ENCODE peak calls at places on chromosomes 12 and 14, in four cellular contexts. One of them, this sample, is unnamed.

GRCh38 chr12:89305373-89305772 is 46.9 kb downstream of the DUSP6 start:
- DNase-seq in AG10803: no peak
- DNase-seq in foreskin fibroblast: no peak
- DNase-seq in Caco-2: no peak
- DNase-seq in this sample: no peak

GRCh38 chr14:89165189-89165809 is 251.7 kb downstream of the FOXN3 start:
- DNase-seq in AG10803: no peak
- DNase-seq in foreskin fibroblast: no peak
- DNase-seq in Caco-2: no peak
- DNase-seq in this sample: peak

GRCh38 chr12:630656-631632 is 32.3 kb downstream of the NINJ2 start:
- DNase-seq in AG10803: no peak
- DNase-seq in foreskin fibroblast: no peak
- DNase-seq in Caco-2: no peak
- DNase-seq in this sample: peak

GRCh38 chr12:53892760-53893159 is 45.9 kb upstream of the HOXC13 start:
- DNase-seq in AG10803: no peak
- DNase-seq in foreskin fibroblast: no peak
- DNase-seq in Caco-2: no peak
- DNase-seq in this sample: no peak

GRCh38 chr14:54503476-54503875 is 6.2 kb upstream of the CGRRF1 start:
- DNase-seq in AG10803: peak
- DNase-seq in foreskin fibroblast: peak
- DNase-seq in Caco-2: peak
- DNase-seq in this sample: no peak

GRCh38 chr12:27865421-27865820 is 85.4 kb upstream of the MANSC4 start:
- DNase-seq in AG10803: peak
- DNase-seq in foreskin fibroblast: peak
- DNase-seq in Caco-2: no peak
- DNase-seq in this sample: no peak

GRCh38 chr14:28771168-28771567 is 4.6 kb downstream of the FOXG1 start:
- DNase-seq in AG10803: no peak
- DNase-seq in foreskin fibroblast: no peak
- DNase-seq in Caco-2: no peak
- DNase-seq in this sample: no peak

GRCh38 chr12:93145086-93145485 is 216.0 kb upstream of the EEA1 start:
- DNase-seq in AG10803: peak
- DNase-seq in foreskin fibroblast: no peak
- DNase-seq in Caco-2: no peak
- DNase-seq in this sample: no peak

GRCh38 chr12:24044973-24045703 is 95.7 kb upstream of the SOX5 start:
- DNase-seq in AG10803: no peak
- DNase-seq in foreskin fibroblast: no peak
- DNase-seq in Caco-2: peak
- DNase-seq in this sample: no peak

GRCh38 chr12:89064151-89064550 is 288.1 kb downstream of the DUSP6 start:
- DNase-seq in AG10803: no peak
- DNase-seq in foreskin fibroblast: no peak
- DNase-seq in Caco-2: no peak
- DNase-seq in this sample: no peak

GRCh38 chr12:31749024-31749704 is 20.3 kb upstream of the AMN1 start:
- DNase-seq in AG10803: peak
- DNase-seq in foreskin fibroblast: peak
- DNase-seq in Caco-2: peak
- DNase-seq in this sample: peak

GRCh38 chr14:22296722-22297121 is 292.3 kb downstream of the DAD1 start:
- DNase-seq in AG10803: peak
- DNase-seq in foreskin fibroblast: peak
- DNase-seq in Caco-2: peak
- DNase-seq in this sample: no peak

GRCh38 chr12:132513070-132513398 is 23.1 kb downstream of the FBRSL1 start:
- DNase-seq in AG10803: peak
- DNase-seq in foreskin fibroblast: peak
- DNase-seq in Caco-2: no peak
- DNase-seq in this sample: no peak

GRCh38 chr14:58747181-58747580 is 109.4 kb downstream of the DACT1 start:
- DNase-seq in AG10803: peak
- DNase-seq in foreskin fibroblast: peak
- DNase-seq in Caco-2: peak
- DNase-seq in this sample: no peak

GRCh38 chr14:76782115-76782884 is 21.0 kb downstream of the VASH1 start:
- DNase-seq in AG10803: no peak
- DNase-seq in foreskin fibroblast: no peak
- DNase-seq in Caco-2: no peak
- DNase-seq in this sample: no peak

GRCh38 chr12:64400041-64400440 is 4.2 kb upstream of the XPOT start:
- DNase-seq in AG10803: peak
- DNase-seq in foreskin fibroblast: peak
- DNase-seq in Caco-2: no peak
- DNase-seq in this sample: no peak

GRCh38 chr14:59595071-59595470 is 18.5 kb upstream of the CCDC175 start:
- DNase-seq in AG10803: no peak
- DNase-seq in foreskin fibroblast: no peak
- DNase-seq in Caco-2: no peak
- DNase-seq in this sample: no peak

GRCh38 chr12:109827566-109828550 is 5.3 kb downstream of the TRPV4 start:
- DNase-seq in AG10803: no peak
- DNase-seq in foreskin fibroblast: no peak
- DNase-seq in Caco-2: no peak
- DNase-seq in this sample: no peak

GRCh38 chr12:63867026-63867425 is 22.5 kb downstream of the SRGAP1 start:
- DNase-seq in AG10803: no peak
- DNase-seq in foreskin fibroblast: no peak
- DNase-seq in Caco-2: no peak
- DNase-seq in this sample: no peak

GRCh38 chr12:105231396-105231795 is 4.6 kb downstream of the APPL2 start:
- DNase-seq in AG10803: peak
- DNase-seq in foreskin fibroblast: no peak
- DNase-seq in Caco-2: peak
- DNase-seq in this sample: no peak

GRCh38 chr12:130770413-130771028 is 54.4 kb upstream of the RIMBP2 start:
- DNase-seq in AG10803: no peak
- DNase-seq in foreskin fibroblast: no peak
- DNase-seq in Caco-2: no peak
- DNase-seq in this sample: no peak

GRCh38 chr14:47536341-47536740 is 139.1 kb downstream of the MDGA2 start:
- DNase-seq in AG10803: no peak
- DNase-seq in foreskin fibroblast: no peak
- DNase-seq in Caco-2: no peak
- DNase-seq in this sample: no peak

GRCh38 chr14:47541652-47542051 is 133.8 kb downstream of the MDGA2 start:
- DNase-seq in AG10803: no peak
- DNase-seq in foreskin fibroblast: no peak
- DNase-seq in Caco-2: no peak
- DNase-seq in this sample: no peak

GRCh38 chr14:47539065-47539464 is 136.3 kb downstream of the MDGA2 start:
- DNase-seq in AG10803: no peak
- DNase-seq in foreskin fibroblast: no peak
- DNase-seq in Caco-2: peak
- DNase-seq in this sample: peak
- TF ChIP-seq CTCF in AG10803: no peak
- TF ChIP-seq CTCF in foreskin fibroblast: no peak
- TF ChIP-seq CTCF in Caco-2: peak
- TF ChIP-seq CTCF in this sample: no peak

DNA sequence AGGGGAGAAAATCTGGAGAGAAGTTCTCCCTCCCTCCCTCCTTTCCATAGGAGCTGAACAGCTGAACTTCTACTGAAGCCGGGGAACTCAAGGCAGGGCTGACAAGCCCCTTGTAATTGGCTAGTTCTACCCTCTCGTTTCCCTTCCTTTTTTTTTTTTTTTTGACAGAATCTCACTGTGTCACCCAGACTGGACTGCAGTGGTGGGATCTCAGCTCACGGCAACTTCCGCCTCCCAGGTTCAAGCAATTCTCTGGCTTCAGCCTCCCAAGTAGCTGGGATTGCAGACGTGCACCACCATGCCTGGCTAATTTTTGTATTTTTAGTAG is 13.0 kb upstream of the TESC start:
- DNase-seq in AG10803: no peak
- DNase-seq in foreskin fibroblast: no peak
- DNase-seq in Caco-2: no peak
- DNase-seq in this sample: no peak
- TF ChIP-seq CTCF in AG10803: no peak
- TF ChIP-seq CTCF in foreskin fibroblast: no peak
- TF ChIP-seq CTCF in Caco-2: no peak
- TF ChIP-seq CTCF in this sample: no peak

GRCh38 chr14:31336646-31337045 is 83.7 kb downstream of the HEATR5A start:
- DNase-seq in AG10803: peak
- DNase-seq in foreskin fibroblast: peak
- DNase-seq in Caco-2: peak
- DNase-seq in this sample: no peak
- TF ChIP-seq CTCF in AG10803: no peak
- TF ChIP-seq CTCF in foreskin fibroblast: no peak
- TF ChIP-seq CTCF in Caco-2: no peak
- TF ChIP-seq CTCF in this sample: no peak

GRCh38 chr14:100240725-100241032 is 1.7 kb downstream of the YY1 start:
- DNase-seq in AG10803: no peak
- DNase-seq in foreskin fibroblast: no peak
- DNase-seq in Caco-2: no peak
- DNase-seq in this sample: no peak
- TF ChIP-seq CTCF in AG10803: no peak
- TF ChIP-seq CTCF in foreskin fibroblast: no peak
- TF ChIP-seq CTCF in Caco-2: no peak
- TF ChIP-seq CTCF in this sample: no peak

DNA sequence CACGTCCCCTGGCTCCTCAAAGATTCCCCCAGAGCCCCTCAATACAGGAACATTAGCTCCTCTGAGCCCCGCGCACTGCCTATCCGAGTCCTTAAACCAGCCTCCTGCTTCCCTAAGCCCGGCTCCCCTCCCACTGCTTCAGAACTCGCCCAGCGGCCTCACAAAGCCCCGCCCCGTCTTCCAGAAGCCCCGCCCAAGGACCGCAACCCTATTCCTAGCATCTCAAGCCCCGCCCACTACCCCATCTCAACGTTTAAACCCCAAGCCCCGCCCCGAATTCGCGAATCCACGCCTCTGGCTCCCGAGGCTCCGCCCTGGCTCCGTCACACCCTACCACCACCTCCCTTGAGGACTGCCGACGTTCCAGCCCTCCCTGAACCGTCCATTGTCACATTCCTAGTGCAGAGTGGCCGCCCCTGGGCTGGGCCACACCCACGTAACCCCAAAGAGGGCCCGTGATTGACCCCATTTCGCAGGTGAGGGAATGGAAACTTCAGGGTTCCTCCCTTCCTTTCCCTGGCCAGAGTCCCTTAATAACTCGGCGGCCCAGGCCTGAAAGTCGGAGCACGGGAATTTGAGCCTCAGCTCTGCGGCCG is 646 bp upstream of the CORO1C start:
- DNase-seq in AG10803: peak
- DNase-seq in foreskin fibroblast: peak
- DNase-seq in Caco-2: peak
- DNase-seq in this sample: peak
- TF ChIP-seq CTCF in AG10803: no peak
- TF ChIP-seq CTCF in foreskin fibroblast: no peak
- TF ChIP-seq CTCF in Caco-2: no peak
- TF ChIP-seq CTCF in this sample: no peak

DNA sequence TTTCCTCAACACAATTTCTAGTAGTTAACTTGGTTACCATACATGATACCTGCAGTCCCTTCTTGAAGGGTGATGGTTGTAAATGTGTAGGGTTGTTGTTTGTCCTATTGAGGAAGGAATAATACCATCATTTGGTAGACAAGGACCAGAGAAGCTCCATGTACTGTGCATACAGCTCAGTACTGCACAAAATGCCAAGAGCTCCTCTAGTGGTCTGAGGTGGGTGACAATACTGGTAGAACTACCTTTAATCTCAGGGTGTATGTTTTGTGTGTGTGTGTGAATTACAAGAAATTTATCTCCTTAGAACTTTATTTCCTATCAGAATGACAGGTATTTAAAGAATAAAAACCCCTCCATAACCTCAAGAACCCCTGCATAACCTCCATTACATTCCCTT is 575.3 kb downstream of the TMTC2 start:
- DNase-seq in AG10803: no peak
- DNase-seq in foreskin fibroblast: no peak
- DNase-seq in Caco-2: no peak
- DNase-seq in this sample: no peak
- TF ChIP-seq CTCF in AG10803: no peak
- TF ChIP-seq CTCF in foreskin fibroblast: no peak
- TF ChIP-seq CTCF in Caco-2: no peak
- TF ChIP-seq CTCF in this sample: no peak

DNA sequence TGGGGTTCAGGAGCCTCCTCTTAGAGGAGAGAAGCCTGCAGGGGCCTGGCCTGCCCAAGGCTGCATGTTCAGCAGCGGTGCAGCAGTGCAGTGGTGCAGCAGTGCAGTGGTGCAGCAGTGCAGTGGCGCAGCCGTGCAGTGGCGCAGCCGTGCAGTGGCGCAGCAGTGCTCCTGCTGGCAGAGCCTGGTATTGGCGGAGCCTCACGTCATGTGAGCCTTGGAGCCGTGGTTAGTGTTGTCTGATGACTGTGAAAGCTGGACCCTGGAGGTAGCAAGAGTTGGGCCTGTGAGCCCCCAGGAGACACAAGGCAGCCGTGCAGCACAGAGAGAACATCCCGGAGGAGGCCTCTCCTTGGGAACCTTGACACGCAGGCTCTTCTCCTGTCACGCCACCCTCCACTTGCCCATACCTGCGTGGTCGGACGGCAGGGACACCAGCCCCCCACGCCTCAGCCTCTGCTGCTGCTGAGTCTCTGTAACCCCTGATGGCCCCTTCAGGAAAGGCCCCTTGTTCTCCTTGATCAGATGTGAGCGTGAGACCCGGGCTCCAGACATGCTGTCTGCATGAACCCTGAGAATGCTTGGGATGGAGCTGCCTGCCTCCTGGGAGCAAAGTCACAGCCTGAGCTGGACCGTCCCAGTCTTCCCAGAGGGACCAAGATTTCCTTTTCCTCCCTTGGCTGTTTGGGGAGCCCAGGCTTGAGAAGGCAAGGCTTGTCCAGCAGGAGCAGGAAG is 193.7 kb downstream of the KIF26A start:
- DNase-seq in AG10803: no peak
- DNase-seq in foreskin fibroblast: no peak
- DNase-seq in Caco-2: no peak
- DNase-seq in this sample: no peak
- TF ChIP-seq CTCF in AG10803: no peak
- TF ChIP-seq CTCF in foreskin fibroblast: no peak
- TF ChIP-seq CTCF in Caco-2: no peak
- TF ChIP-seq CTCF in this sample: no peak

DNA sequence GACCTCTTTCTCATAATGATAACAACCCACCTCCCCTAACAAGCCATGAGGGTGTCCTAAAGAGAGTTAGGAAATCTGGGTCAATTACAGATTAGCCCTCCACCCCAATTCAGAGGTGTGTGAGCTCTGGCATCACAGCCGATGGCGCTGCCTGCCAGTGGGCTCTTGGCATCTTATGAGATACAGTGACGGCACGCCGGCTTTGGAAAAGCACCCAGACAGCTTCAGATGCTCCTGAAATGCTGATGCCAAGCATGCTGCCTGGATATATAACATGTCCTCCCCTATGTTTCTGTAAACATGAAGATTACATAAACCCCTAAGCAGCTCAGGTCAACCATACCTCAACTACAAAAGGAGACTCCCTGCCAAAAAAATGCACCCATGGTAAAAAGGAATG is 152.6 kb downstream of the TTC7B start:
- DNase-seq in AG10803: no peak
- DNase-seq in foreskin fibroblast: no peak
- DNase-seq in Caco-2: no peak
- DNase-seq in this sample: no peak
- TF ChIP-seq CTCF in AG10803: no peak
- TF ChIP-seq CTCF in foreskin fibroblast: no peak
- TF ChIP-seq CTCF in Caco-2: no peak
- TF ChIP-seq CTCF in this sample: no peak